ENCODE peak calls at places on chromosomes 4 and X, in four cellular contexts. G is left colon, K is tibial nerve, I is T-helper 9 cell. V is an unnamed sample.

GRCh38 chr4:18536420-18536819 is 514.9 kb upstream of the LCORL start:
- DNase-seq in K (no peak), G (no peak), I (no peak), V (no peak)

GRCh38 chrX:12946838-12947544 is 27.9 kb upstream of the TMSB4X start:
- DNase-seq in K (peak), G (peak), I (peak), V (peak)

GRCh38 chr4:110032603-110033002 is 119.9 kb downstream of the EGF start:
- DNase-seq in K (peak), G (peak), I (no peak), V (no peak)

GRCh38 chrX:53481093-53481492 is 46.9 kb upstream of the HSD17B10 start:
- DNase-seq in I (no peak), K (no peak), G (no peak), V (no peak)

GRCh38 chr4:82718067-82718935 is 80.3 kb downstream of the SCD5 start:
- DNase-seq in I (no peak), G (no peak), K (peak), V (no peak)

GRCh38 chrX:151801980-151802379 is 67.4 kb downstream of the CNGA2 start:
- DNase-seq in I (no peak), K (no peak), G (no peak), V (no peak)

GRCh38 chr4:45094676-45095075 is 368.3 kb upstream of the GNPDA2 start:
- DNase-seq in I (no peak), K (no peak), G (no peak), V (no peak)

GRCh38 chr4:182808673-182809416 is 108.3 kb downstream of the DCTD start:
- DNase-seq in K (no peak), I (peak), G (no peak), V (peak)

GRCh38 chr4:163493643-163494359 is 689 bp upstream of the TMA16 start:
- DNase-seq in K (peak), G (peak), I (no peak), V (no peak)

GRCh38 chr4:79198886-79199591 is 126.8 kb downstream of the NAA11 start:
- DNase-seq in I (no peak), K (no peak), G (no peak), V (no peak)

GRCh38 chrX:8103655-8104054 is 67.4 kb downstream of the VCX2 start:
- DNase-seq in I (no peak), K (no peak), G (no peak), V (no peak)

GRCh38 chr4:6408263-6408662 is 64.2 kb downstream of the PPP2R2C start:
- DNase-seq in K (no peak), G (no peak), I (no peak), V (no peak)

GRCh38 chrX:118182050-118182449 is 65.4 kb upstream of the KLHL13 start:
- DNase-seq in I (no peak), K (no peak), G (no peak), V (no peak)

GRCh38 chr4:83297548-83298260 is 13.1 kb upstream of the COQ2 start:
- DNase-seq in I (no peak), G (no peak), K (no peak), V (no peak)

GRCh38 chrX:42837092-42837726 is 59.2 kb upstream of the PPP1R2C start:
- DNase-seq in K (no peak), G (no peak), I (no peak), V (no peak)

V was measured in T-helper 17 cell.